ENCODE peak calls at places on chromosomes 6 and 20, in eight cellular contexts. One of them, this sample, is unnamed.

GRCh38 chr6:79042088-79042798 is 35.8 kb downstream of the PHIP start:
- DNase-seq in posterior cingulate gyrus: no peak
- DNase-seq in effector CD4-positive, alpha-beta T cell: no peak
- DNase-seq in epithelial cell of esophagus: no peak
- DNase-seq in AML-193: no peak
- DNase-seq in esophagus squamous epithelium: no peak
- DNase-seq in H9: no peak
- DNase-seq in Calu3: no peak
- DNase-seq in this sample: no peak

GRCh38 chr6:41505084-41506049 is 40.8 kb upstream of the FOXP4 start:
- DNase-seq in posterior cingulate gyrus: no peak
- DNase-seq in effector CD4-positive, alpha-beta T cell: no peak
- DNase-seq in epithelial cell of esophagus: peak
- DNase-seq in AML-193: no peak
- DNase-seq in esophagus squamous epithelium: no peak
- DNase-seq in H9: no peak
- DNase-seq in Calu3: no peak
- DNase-seq in this sample: no peak

GRCh38 chr6:128507337-128508310 is 12.8 kb downstream of the PTPRK start:
- DNase-seq in posterior cingulate gyrus: no peak
- DNase-seq in effector CD4-positive, alpha-beta T cell: no peak
- DNase-seq in epithelial cell of esophagus: peak
- DNase-seq in AML-193: no peak
- DNase-seq in esophagus squamous epithelium: no peak
- DNase-seq in H9: no peak
- DNase-seq in Calu3: no peak
- DNase-seq in this sample: no peak

GRCh38 chr6:4780360-4780812 is 4.2 kb downstream of the CDYL start:
- DNase-seq in posterior cingulate gyrus: no peak
- DNase-seq in effector CD4-positive, alpha-beta T cell: no peak
- DNase-seq in epithelial cell of esophagus: peak
- DNase-seq in AML-193: no peak
- DNase-seq in esophagus squamous epithelium: no peak
- DNase-seq in H9: no peak
- DNase-seq in Calu3: peak
- DNase-seq in this sample: no peak

GRCh38 chr6:158938811-158939254 is 61.2 kb downstream of the RSPH3 start:
- DNase-seq in posterior cingulate gyrus: no peak
- DNase-seq in effector CD4-positive, alpha-beta T cell: no peak
- DNase-seq in epithelial cell of esophagus: peak
- DNase-seq in AML-193: no peak
- DNase-seq in esophagus squamous epithelium: no peak
- DNase-seq in H9: peak
- DNase-seq in Calu3: peak
- DNase-seq in this sample: no peak

GRCh38 chr20:57106030-57106682 is 160.3 kb downstream of the BMP7 start:
- DNase-seq in posterior cingulate gyrus: no peak
- DNase-seq in effector CD4-positive, alpha-beta T cell: no peak
- DNase-seq in epithelial cell of esophagus: no peak
- DNase-seq in AML-193: no peak
- DNase-seq in esophagus squamous epithelium: no peak
- DNase-seq in H9: no peak
- DNase-seq in Calu3: no peak
- DNase-seq in this sample: no peak

GRCh38 chr20:22775671-22776139 is 191.3 kb upstream of the FOXA2 start:
- DNase-seq in posterior cingulate gyrus: no peak
- DNase-seq in effector CD4-positive, alpha-beta T cell: no peak
- DNase-seq in epithelial cell of esophagus: peak
- DNase-seq in AML-193: no peak
- DNase-seq in esophagus squamous epithelium: no peak
- DNase-seq in H9: no peak
- DNase-seq in Calu3: no peak
- DNase-seq in this sample: no peak

GRCh38 chr6:53682654-53683053 is 17.1 kb upstream of the KLHL31 start:
- DNase-seq in posterior cingulate gyrus: no peak
- DNase-seq in effector CD4-positive, alpha-beta T cell: no peak
- DNase-seq in epithelial cell of esophagus: no peak
- DNase-seq in AML-193: no peak
- DNase-seq in esophagus squamous epithelium: no peak
- DNase-seq in H9: no peak
- DNase-seq in Calu3: no peak
- DNase-seq in this sample: no peak

GRCh38 chr6:139290787-139291294 is 957 bp downstream of the TXLNB start:
- DNase-seq in posterior cingulate gyrus: no peak
- DNase-seq in effector CD4-positive, alpha-beta T cell: no peak
- DNase-seq in epithelial cell of esophagus: no peak
- DNase-seq in AML-193: peak
- DNase-seq in esophagus squamous epithelium: no peak
- DNase-seq in H9: no peak
- DNase-seq in Calu3: no peak
- DNase-seq in this sample: no peak

GRCh38 chr6:136551103-136551502 is 881 bp upstream of the MAP7 start:
- DNase-seq in posterior cingulate gyrus: no peak
- DNase-seq in effector CD4-positive, alpha-beta T cell: no peak
- DNase-seq in epithelial cell of esophagus: peak
- DNase-seq in AML-193: no peak
- DNase-seq in esophagus squamous epithelium: no peak
- DNase-seq in H9: no peak
- DNase-seq in Calu3: no peak
- DNase-seq in this sample: no peak

GRCh38 chr6:165837948-165838745 is 175.1 kb upstream of the PDE10A start:
- DNase-seq in posterior cingulate gyrus: no peak
- DNase-seq in effector CD4-positive, alpha-beta T cell: no peak
- DNase-seq in epithelial cell of esophagus: no peak
- DNase-seq in AML-193: no peak
- DNase-seq in esophagus squamous epithelium: no peak
- DNase-seq in H9: no peak
- DNase-seq in Calu3: no peak
- DNase-seq in this sample: no peak

GRCh38 chr6:162226810-162227209 is 500.8 kb downstream of the PRKN start:
- DNase-seq in posterior cingulate gyrus: no peak
- DNase-seq in effector CD4-positive, alpha-beta T cell: no peak
- DNase-seq in epithelial cell of esophagus: no peak
- DNase-seq in AML-193: no peak
- DNase-seq in esophagus squamous epithelium: no peak
- DNase-seq in H9: no peak
- DNase-seq in Calu3: no peak
- DNase-seq in this sample: no peak

GRCh38 chr6:159602370-159603185 is 90.5 kb downstream of the SOD2 start:
- DNase-seq in posterior cingulate gyrus: no peak
- DNase-seq in effector CD4-positive, alpha-beta T cell: no peak
- DNase-seq in epithelial cell of esophagus: no peak
- DNase-seq in AML-193: no peak
- DNase-seq in esophagus squamous epithelium: no peak
- DNase-seq in H9: no peak
- DNase-seq in Calu3: no peak
- DNase-seq in this sample: no peak

GRCh38 chr6:3075522-3076113 is 7.3 kb downstream of the RIPK1 start:
- DNase-seq in posterior cingulate gyrus: no peak
- DNase-seq in effector CD4-positive, alpha-beta T cell: no peak
- DNase-seq in epithelial cell of esophagus: no peak
- DNase-seq in AML-193: peak
- DNase-seq in esophagus squamous epithelium: no peak
- DNase-seq in H9: no peak
- DNase-seq in Calu3: no peak
- DNase-seq in this sample: no peak

GRCh38 chr20:43529457-43530153 is 22.1 kb downstream of the L3MBTL1 start:
- DNase-seq in posterior cingulate gyrus: no peak
- DNase-seq in effector CD4-positive, alpha-beta T cell: no peak
- DNase-seq in epithelial cell of esophagus: no peak
- DNase-seq in AML-193: no peak
- DNase-seq in esophagus squamous epithelium: no peak
- DNase-seq in H9: no peak
- DNase-seq in Calu3: no peak
- DNase-seq in this sample: no peak

GRCh38 chr20:34112600-34113061 is 588 bp upstream of the EIF2S2 start:
- DNase-seq in posterior cingulate gyrus: no peak
- DNase-seq in effector CD4-positive, alpha-beta T cell: no peak
- DNase-seq in epithelial cell of esophagus: peak
- DNase-seq in AML-193: no peak
- DNase-seq in esophagus squamous epithelium: no peak
- DNase-seq in H9: peak
- DNase-seq in Calu3: peak
- DNase-seq in this sample: no peak

GRCh38 chr6:144007779-144008500 is at the start of gene PLAGL1:
- DNase-seq in posterior cingulate gyrus: peak
- DNase-seq in effector CD4-positive, alpha-beta T cell: no peak
- DNase-seq in epithelial cell of esophagus: peak
- DNase-seq in AML-193: peak
- DNase-seq in esophagus squamous epithelium: no peak
- DNase-seq in H9: peak
- DNase-seq in Calu3: peak
- DNase-seq in this sample: no peak

GRCh38 chr20:26169506-26169905 is 472.9 kb upstream of the ZNF337 start:
- DNase-seq in posterior cingulate gyrus: no peak
- DNase-seq in effector CD4-positive, alpha-beta T cell: no peak
- DNase-seq in epithelial cell of esophagus: no peak
- DNase-seq in AML-193: no peak
- DNase-seq in esophagus squamous epithelium: no peak
- DNase-seq in H9: no peak
- DNase-seq in Calu3: no peak
- DNase-seq in this sample: no peak

GRCh38 chr6:25477006-25477590 is 174.9 kb upstream of the SCGN start:
- DNase-seq in posterior cingulate gyrus: no peak
- DNase-seq in effector CD4-positive, alpha-beta T cell: no peak
- DNase-seq in epithelial cell of esophagus: peak
- DNase-seq in AML-193: no peak
- DNase-seq in esophagus squamous epithelium: no peak
- DNase-seq in H9: no peak
- DNase-seq in Calu3: no peak
- DNase-seq in this sample: no peak

GRCh38 chr6:118668761-118669411 is 17.5 kb upstream of the CEP85L start:
- DNase-seq in posterior cingulate gyrus: no peak
- DNase-seq in effector CD4-positive, alpha-beta T cell: no peak
- DNase-seq in epithelial cell of esophagus: no peak
- DNase-seq in AML-193: no peak
- DNase-seq in esophagus squamous epithelium: no peak
- DNase-seq in H9: no peak
- DNase-seq in Calu3: no peak
- DNase-seq in this sample: no peak

GRCh38 chr6:82260890-82261732 is 13.6 kb upstream of the IBTK start:
- DNase-seq in posterior cingulate gyrus: no peak
- DNase-seq in effector CD4-positive, alpha-beta T cell: no peak
- DNase-seq in epithelial cell of esophagus: no peak
- DNase-seq in AML-193: peak
- DNase-seq in esophagus squamous epithelium: no peak
- DNase-seq in H9: no peak
- DNase-seq in Calu3: no peak
- DNase-seq in this sample: no peak

GRCh38 chr6:44742201-44742600 is 354.7 kb downstream of the CDC5L start:
- DNase-seq in posterior cingulate gyrus: no peak
- DNase-seq in effector CD4-positive, alpha-beta T cell: no peak
- DNase-seq in epithelial cell of esophagus: no peak
- DNase-seq in AML-193: no peak
- DNase-seq in esophagus squamous epithelium: no peak
- DNase-seq in H9: no peak
- DNase-seq in Calu3: no peak
- DNase-seq in this sample: no peak

GRCh38 chr6:18585032-18585573 is 198.0 kb downstream of the RNF144B start:
- DNase-seq in posterior cingulate gyrus: no peak
- DNase-seq in effector CD4-positive, alpha-beta T cell: no peak
- DNase-seq in epithelial cell of esophagus: peak
- DNase-seq in AML-193: no peak
- DNase-seq in esophagus squamous epithelium: no peak
- DNase-seq in H9: no peak
- DNase-seq in Calu3: peak
- DNase-seq in this sample: no peak

GRCh38 chr6:7332090-7332745 is 19.2 kb upstream of the SSR1 start:
- DNase-seq in posterior cingulate gyrus: no peak
- DNase-seq in effector CD4-positive, alpha-beta T cell: no peak
- DNase-seq in epithelial cell of esophagus: peak
- DNase-seq in AML-193: no peak
- DNase-seq in esophagus squamous epithelium: no peak
- DNase-seq in H9: no peak
- DNase-seq in Calu3: no peak
- DNase-seq in this sample: no peak

GRCh38 chr6:119390276-119390793 is 40.8 kb upstream of the MAN1A1 start:
- DNase-seq in posterior cingulate gyrus: no peak
- DNase-seq in effector CD4-positive, alpha-beta T cell: no peak
- DNase-seq in epithelial cell of esophagus: peak
- DNase-seq in AML-193: no peak
- DNase-seq in esophagus squamous epithelium: no peak
- DNase-seq in H9: no peak
- DNase-seq in Calu3: no peak
- DNase-seq in this sample: no peak

GRCh38 chr6:108587258-108588059 is 26.7 kb downstream of the FOXO3 start:
- DNase-seq in posterior cingulate gyrus: no peak
- DNase-seq in effector CD4-positive, alpha-beta T cell: no peak
- DNase-seq in epithelial cell of esophagus: peak
- DNase-seq in AML-193: no peak
- DNase-seq in esophagus squamous epithelium: no peak
- DNase-seq in H9: no peak
- DNase-seq in Calu3: no peak
- DNase-seq in this sample: no peak

GRCh38 chr6:24374612-24375011 is 16.8 kb upstream of the DCDC2 start:
- DNase-seq in posterior cingulate gyrus: no peak
- DNase-seq in effector CD4-positive, alpha-beta T cell: no peak
- DNase-seq in epithelial cell of esophagus: no peak
- DNase-seq in AML-193: no peak
- DNase-seq in esophagus squamous epithelium: no peak
- DNase-seq in H9: no peak
- DNase-seq in Calu3: no peak
- DNase-seq in this sample: no peak

GRCh38 chr20:34410331-34410730 is 47.3 kb downstream of the ITCH start:
- DNase-seq in posterior cingulate gyrus: no peak
- DNase-seq in effector CD4-positive, alpha-beta T cell: no peak
- DNase-seq in epithelial cell of esophagus: no peak
- DNase-seq in AML-193: no peak
- DNase-seq in esophagus squamous epithelium: no peak
- DNase-seq in H9: no peak
- DNase-seq in Calu3: no peak
- DNase-seq in this sample: no peak

GRCh38 chr6:31901415-31901952 is 402 bp downstream of the ZBTB12 start:
- DNase-seq in posterior cingulate gyrus: peak
- DNase-seq in effector CD4-positive, alpha-beta T cell: peak
- DNase-seq in epithelial cell of esophagus: peak
- DNase-seq in AML-193: peak
- DNase-seq in esophagus squamous epithelium: no peak
- DNase-seq in H9: no peak
- DNase-seq in Calu3: peak
- DNase-seq in this sample: peak

GRCh38 chr6:161498359-161498758 is 224.5 kb upstream of the AGPAT4 start:
- DNase-seq in posterior cingulate gyrus: no peak
- DNase-seq in effector CD4-positive, alpha-beta T cell: no peak
- DNase-seq in epithelial cell of esophagus: peak
- DNase-seq in AML-193: no peak
- DNase-seq in esophagus squamous epithelium: no peak
- DNase-seq in H9: peak
- DNase-seq in Calu3: peak
- DNase-seq in this sample: no peak

GRCh38 chr6:141598487-141598886 is 534.2 kb upstream of the GJE1 start:
- DNase-seq in posterior cingulate gyrus: no peak
- DNase-seq in effector CD4-positive, alpha-beta T cell: no peak
- DNase-seq in epithelial cell of esophagus: peak
- DNase-seq in AML-193: no peak
- DNase-seq in esophagus squamous epithelium: no peak
- DNase-seq in H9: no peak
- DNase-seq in Calu3: no peak
- DNase-seq in this sample: no peak

GRCh38 chr20:63441777-63442493 is 30.5 kb downstream of the KCNQ2 start:
- DNase-seq in posterior cingulate gyrus: peak
- DNase-seq in effector CD4-positive, alpha-beta T cell: peak
- DNase-seq in epithelial cell of esophagus: peak
- DNase-seq in AML-193: peak
- DNase-seq in esophagus squamous epithelium: no peak
- DNase-seq in H9: peak
- DNase-seq in Calu3: peak
- DNase-seq in this sample: peak

GRCh38 chr6:30979076-30979475 is 4.4 kb upstream of the MUC21 start:
- DNase-seq in posterior cingulate gyrus: no peak
- DNase-seq in effector CD4-positive, alpha-beta T cell: no peak
- DNase-seq in epithelial cell of esophagus: no peak
- DNase-seq in AML-193: no peak
- DNase-seq in esophagus squamous epithelium: no peak
- DNase-seq in H9: no peak
- DNase-seq in Calu3: no peak
- DNase-seq in this sample: no peak

GRCh38 chr6:98957440-98957839 is 9.7 kb upstream of the FBXL4 start:
- DNase-seq in posterior cingulate gyrus: no peak
- DNase-seq in effector CD4-positive, alpha-beta T cell: no peak
- DNase-seq in epithelial cell of esophagus: peak
- DNase-seq in AML-193: no peak
- DNase-seq in esophagus squamous epithelium: no peak
- DNase-seq in H9: no peak
- DNase-seq in Calu3: peak
- DNase-seq in this sample: no peak